ENCODE peak calls at places on chromosomes 11 and 22, in nine cellular contexts. One of them, this sample, is unnamed. For H3K27me3, the result is how much of the 10 kb centered on the place peaks cover.

GRCh38 chr11:114036156-114036811 is 23.2 kb upstream of the ZBTB16 start:
- DNase-seq in dorsolateral prefrontal cortex: peak
- DNase-seq in esophagus muscularis mucosa: peak
- DNase-seq in endothelial cell of umbilical vein: peak
- DNase-seq in lower lobe of right lung: peak
- DNase-seq in prostate gland: peak
- DNase-seq in cardiac muscle cell: peak
- DNase-seq in endodermal cell: peak
- DNase-seq in bronchial epithelial cell: peak
- DNase-seq in this sample: peak

GRCh38 chr22:32490279-32490678 is 15.7 kb downstream of the FBXO7 start:
- DNase-seq in dorsolateral prefrontal cortex: no peak
- DNase-seq in esophagus muscularis mucosa: no peak
- DNase-seq in endothelial cell of umbilical vein: no peak
- DNase-seq in lower lobe of right lung: no peak
- DNase-seq in prostate gland: no peak
- DNase-seq in cardiac muscle cell: no peak
- DNase-seq in endodermal cell: no peak
- DNase-seq in bronchial epithelial cell: no peak
- DNase-seq in this sample: no peak

GRCh38 chr11:12827369-12827768 is 153.1 kb downstream of the TEAD1 start:
- DNase-seq in dorsolateral prefrontal cortex: no peak
- DNase-seq in esophagus muscularis mucosa: no peak
- DNase-seq in endothelial cell of umbilical vein: no peak
- DNase-seq in lower lobe of right lung: no peak
- DNase-seq in prostate gland: no peak
- DNase-seq in cardiac muscle cell: no peak
- DNase-seq in endodermal cell: no peak
- DNase-seq in bronchial epithelial cell: no peak
- DNase-seq in this sample: no peak

GRCh38 chr11:13126430-13126829 is 117.3 kb downstream of the RASSF10 start:
- DNase-seq in dorsolateral prefrontal cortex: no peak
- DNase-seq in esophagus muscularis mucosa: peak
- DNase-seq in endothelial cell of umbilical vein: no peak
- DNase-seq in lower lobe of right lung: no peak
- DNase-seq in prostate gland: no peak
- DNase-seq in cardiac muscle cell: no peak
- DNase-seq in endodermal cell: no peak
- DNase-seq in bronchial epithelial cell: peak
- DNase-seq in this sample: no peak

GRCh38 chr11:114318361-114318760 is 22.2 kb downstream of the NNMT start:
- DNase-seq in dorsolateral prefrontal cortex: no peak
- DNase-seq in esophagus muscularis mucosa: no peak
- DNase-seq in endothelial cell of umbilical vein: peak
- DNase-seq in lower lobe of right lung: no peak
- DNase-seq in prostate gland: no peak
- DNase-seq in cardiac muscle cell: no peak
- DNase-seq in endodermal cell: no peak
- DNase-seq in bronchial epithelial cell: no peak
- DNase-seq in this sample: no peak

GRCh38 chr22:36355894-36356293 is 31.9 kb downstream of the MYH9 start:
- DNase-seq in dorsolateral prefrontal cortex: no peak
- DNase-seq in esophagus muscularis mucosa: no peak
- DNase-seq in endothelial cell of umbilical vein: no peak
- DNase-seq in lower lobe of right lung: no peak
- DNase-seq in prostate gland: no peak
- DNase-seq in cardiac muscle cell: no peak
- DNase-seq in endodermal cell: no peak
- DNase-seq in bronchial epithelial cell: no peak
- DNase-seq in this sample: no peak

GRCh38 chr11:66976048-66976467 is 954 bp downstream of the C11orf86 start:
- DNase-seq in dorsolateral prefrontal cortex: no peak
- DNase-seq in esophagus muscularis mucosa: no peak
- DNase-seq in endothelial cell of umbilical vein: peak
- DNase-seq in lower lobe of right lung: no peak
- DNase-seq in prostate gland: no peak
- DNase-seq in cardiac muscle cell: peak
- DNase-seq in endodermal cell: peak
- DNase-seq in bronchial epithelial cell: no peak
- DNase-seq in this sample: no peak

GRCh38 chr11:14423633-14424032 is 64.7 kb upstream of the RRAS2 start:
- DNase-seq in dorsolateral prefrontal cortex: no peak
- DNase-seq in esophagus muscularis mucosa: no peak
- DNase-seq in endothelial cell of umbilical vein: peak
- DNase-seq in lower lobe of right lung: no peak
- DNase-seq in prostate gland: no peak
- DNase-seq in cardiac muscle cell: no peak
- DNase-seq in endodermal cell: no peak
- DNase-seq in bronchial epithelial cell: no peak
- DNase-seq in this sample: no peak

GRCh38 chr11:38005597-38005996 is 1407.6 kb upstream of the RAG2 start:
- DNase-seq in dorsolateral prefrontal cortex: no peak
- DNase-seq in esophagus muscularis mucosa: no peak
- DNase-seq in endothelial cell of umbilical vein: peak
- DNase-seq in lower lobe of right lung: no peak
- DNase-seq in prostate gland: no peak
- DNase-seq in cardiac muscle cell: no peak
- DNase-seq in endodermal cell: no peak
- DNase-seq in bronchial epithelial cell: no peak
- DNase-seq in this sample: no peak

GRCh38 chr22:21446827-21447690 is 20.1 kb upstream of the TMEM191C start:
- DNase-seq in dorsolateral prefrontal cortex: no peak
- DNase-seq in esophagus muscularis mucosa: no peak
- DNase-seq in endothelial cell of umbilical vein: no peak
- DNase-seq in lower lobe of right lung: peak
- DNase-seq in prostate gland: peak
- DNase-seq in cardiac muscle cell: no peak
- DNase-seq in endodermal cell: peak
- DNase-seq in bronchial epithelial cell: no peak
- DNase-seq in this sample: no peak

DNA sequence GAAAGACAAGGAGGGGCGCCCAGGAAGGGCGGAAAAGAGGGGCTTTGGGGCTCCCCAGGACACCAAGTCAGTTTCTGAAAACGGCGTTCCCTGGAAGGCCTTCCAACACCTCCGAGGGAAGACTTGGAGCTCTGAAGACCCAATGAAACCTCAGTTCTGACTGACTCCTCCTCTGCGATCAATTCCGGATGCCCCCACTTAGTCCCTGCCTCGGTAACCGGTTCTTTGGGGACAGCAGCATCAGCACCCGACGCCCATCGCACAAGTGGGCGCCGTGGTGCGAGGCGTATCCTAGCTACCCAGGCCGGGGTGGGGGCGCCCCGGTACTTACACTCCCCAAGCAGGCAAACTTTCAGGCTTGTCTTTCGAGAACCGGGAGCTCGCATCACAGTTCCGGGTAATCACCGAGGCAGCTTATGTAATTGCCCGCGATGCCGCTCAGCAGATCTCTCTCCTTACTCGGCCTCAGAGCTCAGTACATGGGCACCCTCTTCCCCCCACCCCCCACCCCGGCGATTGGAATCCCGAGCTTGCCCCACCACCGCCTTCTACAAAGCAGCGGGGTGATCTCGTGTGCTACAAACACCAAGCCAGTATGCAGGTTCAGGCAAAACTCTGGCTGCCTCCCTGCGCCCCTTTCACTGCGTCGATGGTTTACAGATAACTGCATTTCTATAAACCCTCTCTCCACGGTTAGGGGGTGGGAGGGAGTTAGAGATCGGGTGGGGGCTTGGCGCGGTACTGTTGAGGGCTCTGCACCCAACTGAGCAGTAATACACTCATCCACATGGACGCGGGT is 2.0 kb downstream of the TENM4 start:
- DNase-seq in dorsolateral prefrontal cortex: peak
- DNase-seq in esophagus muscularis mucosa: no peak
- DNase-seq in endothelial cell of umbilical vein: no peak
- DNase-seq in lower lobe of right lung: no peak
- DNase-seq in prostate gland: no peak
- DNase-seq in cardiac muscle cell: peak
- DNase-seq in endodermal cell: peak
- DNase-seq in bronchial epithelial cell: no peak
- DNase-seq in this sample: no peak
- H3K27me3 ChIP-seq in dorsolateral prefrontal cortex: under half
- H3K27me3 ChIP-seq in esophagus muscularis mucosa: half or more
- H3K27me3 ChIP-seq in endothelial cell of umbilical vein: half or more
- H3K27me3 ChIP-seq in lower lobe of right lung: half or more
- H3K27me3 ChIP-seq in prostate gland: under half
- H3K27me3 ChIP-seq in cardiac muscle cell: under half
- H3K27me3 ChIP-seq in endodermal cell: under half
- H3K27me3 ChIP-seq in bronchial epithelial cell: under half
- H3K27me3 ChIP-seq in this sample: under half

GRCh38 chr11:45580399-45580798 is 85.0 kb downstream of the CHST1 start:
- DNase-seq in dorsolateral prefrontal cortex: no peak
- DNase-seq in esophagus muscularis mucosa: no peak
- DNase-seq in endothelial cell of umbilical vein: peak
- DNase-seq in lower lobe of right lung: no peak
- DNase-seq in prostate gland: no peak
- DNase-seq in cardiac muscle cell: peak
- DNase-seq in endodermal cell: peak
- DNase-seq in bronchial epithelial cell: peak
- DNase-seq in this sample: no peak
- H3K27me3 ChIP-seq in dorsolateral prefrontal cortex: under half
- H3K27me3 ChIP-seq in esophagus muscularis mucosa: half or more
- H3K27me3 ChIP-seq in endothelial cell of umbilical vein: under half
- H3K27me3 ChIP-seq in lower lobe of right lung: under half
- H3K27me3 ChIP-seq in prostate gland: under half
- H3K27me3 ChIP-seq in cardiac muscle cell: under half
- H3K27me3 ChIP-seq in endodermal cell: under half
- H3K27me3 ChIP-seq in bronchial epithelial cell: under half
- H3K27me3 ChIP-seq in this sample: under half

GRCh38 chr22:46318576-46318975 is 16.9 kb upstream of the TRMU start:
- DNase-seq in dorsolateral prefrontal cortex: no peak
- DNase-seq in esophagus muscularis mucosa: no peak
- DNase-seq in endothelial cell of umbilical vein: no peak
- DNase-seq in lower lobe of right lung: peak
- DNase-seq in prostate gland: no peak
- DNase-seq in cardiac muscle cell: no peak
- DNase-seq in endodermal cell: no peak
- DNase-seq in bronchial epithelial cell: no peak
- DNase-seq in this sample: no peak

GRCh38 chr22:46320166-46320710 is 15.3 kb upstream of the TRMU start:
- DNase-seq in dorsolateral prefrontal cortex: no peak
- DNase-seq in esophagus muscularis mucosa: no peak
- DNase-seq in endothelial cell of umbilical vein: no peak
- DNase-seq in lower lobe of right lung: no peak
- DNase-seq in prostate gland: no peak
- DNase-seq in cardiac muscle cell: no peak
- DNase-seq in endodermal cell: no peak
- DNase-seq in bronchial epithelial cell: no peak
- DNase-seq in this sample: no peak

GRCh38 chr22:46317646-46318045 is 17.9 kb upstream of the TRMU start:
- DNase-seq in dorsolateral prefrontal cortex: no peak
- DNase-seq in esophagus muscularis mucosa: no peak
- DNase-seq in endothelial cell of umbilical vein: no peak
- DNase-seq in lower lobe of right lung: no peak
- DNase-seq in prostate gland: no peak
- DNase-seq in cardiac muscle cell: no peak
- DNase-seq in endodermal cell: no peak
- DNase-seq in bronchial epithelial cell: no peak
- DNase-seq in this sample: no peak

GRCh38 chr22:46320716-46321386 is 14.7 kb upstream of the TRMU start:
- DNase-seq in dorsolateral prefrontal cortex: no peak
- DNase-seq in esophagus muscularis mucosa: no peak
- DNase-seq in endothelial cell of umbilical vein: no peak
- DNase-seq in lower lobe of right lung: no peak
- DNase-seq in prostate gland: no peak
- DNase-seq in cardiac muscle cell: no peak
- DNase-seq in endodermal cell: no peak
- DNase-seq in bronchial epithelial cell: no peak
- DNase-seq in this sample: no peak

DNA sequence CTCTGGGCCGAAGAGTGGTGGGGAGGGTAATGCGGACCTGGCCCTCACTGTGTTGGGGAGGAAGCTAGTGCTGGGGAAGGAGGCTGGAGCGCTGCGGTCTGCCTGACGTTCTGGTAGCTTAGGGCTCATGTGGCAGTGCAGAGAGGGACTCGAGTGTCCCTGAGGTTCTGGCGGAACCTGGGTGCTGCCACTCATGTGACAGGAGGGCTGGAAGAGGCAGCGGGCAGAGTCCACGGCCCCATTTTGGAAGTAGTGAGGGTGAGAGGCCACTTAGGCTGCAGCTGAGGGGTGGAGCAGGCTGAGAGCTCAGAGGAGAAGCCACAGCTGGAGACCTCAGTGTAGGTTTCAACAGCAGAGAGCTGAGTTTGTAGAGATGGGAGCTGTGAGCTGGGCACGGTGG is 16.2 kb upstream of the TRMU start:
- DNase-seq in dorsolateral prefrontal cortex: no peak
- DNase-seq in esophagus muscularis mucosa: no peak
- DNase-seq in endothelial cell of umbilical vein: no peak
- DNase-seq in lower lobe of right lung: peak
- DNase-seq in prostate gland: no peak
- DNase-seq in cardiac muscle cell: no peak
- DNase-seq in endodermal cell: no peak
- DNase-seq in bronchial epithelial cell: no peak
- DNase-seq in this sample: no peak
- H3K27me3 ChIP-seq in dorsolateral prefrontal cortex: under half
- H3K27me3 ChIP-seq in esophagus muscularis mucosa: under half
- H3K27me3 ChIP-seq in endothelial cell of umbilical vein: under half
- H3K27me3 ChIP-seq in lower lobe of right lung: under half
- H3K27me3 ChIP-seq in prostate gland: under half
- H3K27me3 ChIP-seq in cardiac muscle cell: under half
- H3K27me3 ChIP-seq in endodermal cell: under half
- H3K27me3 ChIP-seq in bronchial epithelial cell: under half
- H3K27me3 ChIP-seq in this sample: under half

GRCh38 chr11:45704635-45705034 is 39.2 kb upstream of the CHST1 start:
- DNase-seq in dorsolateral prefrontal cortex: no peak
- DNase-seq in esophagus muscularis mucosa: no peak
- DNase-seq in endothelial cell of umbilical vein: no peak
- DNase-seq in lower lobe of right lung: no peak
- DNase-seq in prostate gland: no peak
- DNase-seq in cardiac muscle cell: no peak
- DNase-seq in endodermal cell: no peak
- DNase-seq in bronchial epithelial cell: no peak
- DNase-seq in this sample: no peak

GRCh38 chr11:45704133-45704532 is 38.7 kb upstream of the CHST1 start:
- DNase-seq in dorsolateral prefrontal cortex: no peak
- DNase-seq in esophagus muscularis mucosa: no peak
- DNase-seq in endothelial cell of umbilical vein: no peak
- DNase-seq in lower lobe of right lung: no peak
- DNase-seq in prostate gland: no peak
- DNase-seq in cardiac muscle cell: no peak
- DNase-seq in endodermal cell: no peak
- DNase-seq in bronchial epithelial cell: no peak
- DNase-seq in this sample: no peak

GRCh38 chr11:45710561-45710960 is 45.1 kb upstream of the CHST1 start:
- DNase-seq in dorsolateral prefrontal cortex: no peak
- DNase-seq in esophagus muscularis mucosa: no peak
- DNase-seq in endothelial cell of umbilical vein: no peak
- DNase-seq in lower lobe of right lung: no peak
- DNase-seq in prostate gland: no peak
- DNase-seq in cardiac muscle cell: no peak
- DNase-seq in endodermal cell: no peak
- DNase-seq in bronchial epithelial cell: no peak
- DNase-seq in this sample: no peak

GRCh38 chr11:45713573-45713972 is 48.2 kb upstream of the CHST1 start:
- DNase-seq in dorsolateral prefrontal cortex: no peak
- DNase-seq in esophagus muscularis mucosa: no peak
- DNase-seq in endothelial cell of umbilical vein: no peak
- DNase-seq in lower lobe of right lung: no peak
- DNase-seq in prostate gland: no peak
- DNase-seq in cardiac muscle cell: no peak
- DNase-seq in endodermal cell: no peak
- DNase-seq in bronchial epithelial cell: peak
- DNase-seq in this sample: no peak

GRCh38 chr11:45709264-45709663 is 43.8 kb upstream of the CHST1 start:
- DNase-seq in dorsolateral prefrontal cortex: no peak
- DNase-seq in esophagus muscularis mucosa: no peak
- DNase-seq in endothelial cell of umbilical vein: no peak
- DNase-seq in lower lobe of right lung: no peak
- DNase-seq in prostate gland: no peak
- DNase-seq in cardiac muscle cell: no peak
- DNase-seq in endodermal cell: no peak
- DNase-seq in bronchial epithelial cell: no peak
- DNase-seq in this sample: no peak
- H3K27me3 ChIP-seq in dorsolateral prefrontal cortex: under half
- H3K27me3 ChIP-seq in esophagus muscularis mucosa: under half
- H3K27me3 ChIP-seq in endothelial cell of umbilical vein: under half
- H3K27me3 ChIP-seq in lower lobe of right lung: under half
- H3K27me3 ChIP-seq in prostate gland: under half
- H3K27me3 ChIP-seq in cardiac muscle cell: under half
- H3K27me3 ChIP-seq in endodermal cell: under half
- H3K27me3 ChIP-seq in bronchial epithelial cell: under half
- H3K27me3 ChIP-seq in this sample: under half

This sample was measured in naive thymus-derived CD4-positive, alpha-beta T cell.